ENCODE peak calls at places on chromosomes 12 and 14, in seven cellular contexts. W is GM13977, S is C1 segment of cervical spinal cord, T is NCI-H748 treated with DMSO at 0.1 percent for 48 hours, L is aorta, U is B cell, N is amniotic stem cell. V is an unnamed sample.

GRCh38 chr12:107328442-107329133 is 235.2 kb upstream of the CRY1 start:
- DNase-seq in W (no peak), S (no peak), T (no peak), L (no peak), U (no peak), N (no peak), V (no peak)

GRCh38 chr12:96014932-96015599 is 18.9 kb upstream of the HAL start:
- DNase-seq in W (no peak), S (no peak), T (no peak), L (no peak), U (no peak), N (no peak), V (no peak)

GRCh38 chr12:63822352-63822751 is 22.1 kb upstream of the SRGAP1 start:
- DNase-seq in W (no peak), S (no peak), T (no peak), L (no peak), U (no peak), N (no peak), V (no peak)

GRCh38 chr12:94082690-94083089 is 65.7 kb upstream of the PLXNC1 start:
- DNase-seq in W (no peak), S (no peak), T (no peak), L (no peak), U (no peak), N (no peak), V (no peak)

GRCh38 chr12:58967551-58967950 is 47.2 kb upstream of the LRIG3 start:
- DNase-seq in W (no peak), S (no peak), T (no peak), L (no peak), U (no peak), N (no peak), V (no peak)

GRCh38 chr12:98419795-98420402 is 95.5 kb upstream of the TMPO start:
- DNase-seq in W (no peak), S (no peak), T (no peak), L (no peak), U (no peak), N (no peak), V (no peak)

GRCh38 chr14:45199246-45199645 is 53.8 kb downstream of the MIS18BP1 start:
- DNase-seq in W (no peak), S (no peak), T (no peak), L (no peak), U (no peak), N (peak; percentile 4), V (no peak)

GRCh38 chr12:48925218-48925871 is at the start of gene FKBP11:
- DNase-seq in W (peak; percentile 81), S (no peak), T (no peak), L (peak; percentile 91), U (peak; percentile 71), N (no peak), V (peak; percentile 10)

GRCh38 chr14:101595887-101596721 is 34.8 kb downstream of the DIO3 start:
- DNase-seq in W (no peak), S (no peak), T (no peak), L (no peak), U (no peak), N (no peak), V (no peak)

GRCh38 chr12:56565510-56566101 is 44.0 kb downstream of the RBMS2 start:
- DNase-seq in W (peak; percentile 46), S (peak; percentile 2), T (peak; percentile 5), L (peak; percentile 83), U (peak; percentile 41), N (peak; percentile 52), V (peak; percentile 97)

GRCh38 chr14:69333791-69334337 is 64.2 kb downstream of the ERH start:
- DNase-seq in W (no peak), S (no peak), T (no peak), L (peak; percentile 9), U (no peak), N (no peak), V (no peak)

GRCh38 chr12:113462880-113463745 is 8.6 kb downstream of the LHX5 start:
- DNase-seq in W (no peak), S (no peak), T (no peak), L (no peak), U (no peak), N (no peak), V (no peak)

GRCh38 chr14:75539562-75540478 is 17.6 kb downstream of the BATF start:
- DNase-seq in W (peak; percentile 72), S (no peak), T (no peak), L (no peak), U (peak; percentile 68), N (no peak), V (no peak)

GRCh38 chr12:47135578-47135977 is 55.8 kb upstream of the AMIGO2 start:
- DNase-seq in W (no peak), S (no peak), T (no peak), L (no peak), U (no peak), N (no peak), V (no peak)

GRCh38 chr12:91579516-91580263 is 397.1 kb upstream of the DCN start:
- DNase-seq in W (no peak), S (no peak), T (no peak), L (no peak), U (no peak), N (no peak), V (no peak)

GRCh38 chr12:103517161-103517560 is 21.4 kb upstream of the C12orf42 start:
- DNase-seq in W (no peak), S (no peak), T (no peak), L (no peak), U (no peak), N (no peak), V (no peak)

GRCh38 chr12:1806301-1807106 is 13.9 kb upstream of the LRTM2 start:
- DNase-seq in W (no peak), S (no peak), T (no peak), L (peak; percentile 59), U (no peak), N (no peak), V (no peak)

GRCh38 chr12:90013409-90013808 is 304.8 kb upstream of the ATP2B1 start:
- DNase-seq in W (no peak), S (no peak), T (peak; percentile 28), L (no peak), U (peak; percentile 45), N (no peak), V (no peak)

GRCh38 chr12:77521458-77522115 is 309.1 kb upstream of the NAV3 start:
- DNase-seq in W (no peak), S (no peak), T (no peak), L (no peak), U (no peak), N (no peak), V (no peak)

GRCh38 chr12:107355004-107355565 is 261.7 kb upstream of the CRY1 start:
- DNase-seq in W (no peak), S (no peak), T (no peak), L (no peak), U (no peak), N (no peak), V (no peak)

GRCh38 chr12:47079365-47079893 is at the start of gene PCED1B:
- DNase-seq in W (peak; percentile 53), S (no peak), T (peak; percentile 24), L (peak; percentile 90), U (peak; percentile 65), N (no peak), V (no peak)

GRCh38 chr12:1533602-1534304 is 60.6 kb downstream of the FBXL14 start:
- DNase-seq in W (peak; percentile 73), S (no peak), T (no peak), L (no peak), U (no peak), N (no peak), V (no peak)

GRCh38 chr14:72736791-72737559 is 156.9 kb downstream of the DPF3 start:
- DNase-seq in W (no peak), S (no peak), T (no peak), L (no peak), U (peak; percentile 28), N (no peak), V (no peak)

GRCh38 chr14:55399912-55400311 is 11.7 kb downstream of the ATG14 start:
- DNase-seq in W (no peak), S (no peak), T (no peak), L (no peak), U (no peak), N (no peak), V (no peak)

GRCh38 chr14:69660344-69661193 is 49.2 kb downstream of the SUSD6 start:
- DNase-seq in W (no peak), S (no peak), T (no peak), L (no peak), U (no peak), N (no peak), V (no peak)

GRCh38 chr12:95114766-95115450 is 41.5 kb upstream of the NR2C1 start:
- DNase-seq in W (no peak), S (no peak), T (no peak), L (no peak), U (no peak), N (no peak), V (no peak)

GRCh38 chr12:103848132-103848531 is 7.1 kb upstream of the NT5DC3 start:
- DNase-seq in W (no peak), S (no peak), T (peak; percentile 47), L (no peak), U (no peak), N (no peak), V (no peak)

GRCh38 chr12:122182887-122183587 is at the start of gene LRRC43:
- DNase-seq in W (peak; percentile 65), S (no peak), T (peak; percentile 39), L (peak; percentile 82), U (no peak), N (no peak), V (no peak)

GRCh38 chr14:74574092-74574438 is 38.0 kb downstream of the LTBP2 start:
- DNase-seq in W (no peak), S (no peak), T (no peak), L (no peak), U (no peak), N (no peak), V (no peak)

GRCh38 chr12:105986779-105987686 is 151.7 kb downstream of the NUAK1 start:
- DNase-seq in W (peak; percentile 14), S (no peak), T (no peak), L (no peak), U (no peak), N (no peak), V (no peak)

GRCh38 chr12:1306096-1306495 is 288.3 kb downstream of the FBXL14 start:
- DNase-seq in W (no peak), S (no peak), T (no peak), L (no peak), U (no peak), N (no peak), V (no peak)

GRCh38 chr12:121033625-121034349 is 5.3 kb downstream of the OASL start:
- DNase-seq in W (no peak), S (no peak), T (no peak), L (no peak), U (no peak), N (no peak), V (no peak)

GRCh38 chr12:84455598-84455997 is 457.0 kb downstream of the SLC6A15 start:
- DNase-seq in W (no peak), S (no peak), T (no peak), L (no peak), U (no peak), N (no peak), V (no peak)

GRCh38 chr12:104801427-104801826 is 156.7 kb downstream of the SLC41A2 start:
- DNase-seq in W (no peak), S (no peak), T (no peak), L (no peak), U (no peak), N (no peak), V (no peak)

GRCh38 chr14:100062602-100063001 is 2.6 kb upstream of the EVL start:
- DNase-seq in W (no peak), S (no peak), T (no peak), L (no peak), U (no peak), N (no peak), V (no peak)

GRCh38 chr12:11705010-11705409 is 55.5 kb downstream of the ETV6 start:
- DNase-seq in W (no peak), S (no peak), T (no peak), L (no peak), U (no peak), N (peak; percentile 57), V (peak; percentile 54)

GRCh38 chr14:103517172-103517566 is 5.5 kb downstream of the CKB start:
- DNase-seq in W (no peak), S (no peak), T (no peak), L (peak; percentile 75), U (no peak), N (no peak), V (no peak)

GRCh38 chr12:106883421-106883820 is 72.3 kb upstream of the TMEM263 start:
- DNase-seq in W (no peak), S (no peak), T (no peak), L (no peak), U (no peak), N (no peak), V (no peak)